ENCODE peak calls at places on chromosomes 1 and 21, in six cellular contexts. One of them, this sample, is unnamed.

GRCh38 chr21:30306821-30307330 is 13.2 kb downstream of the KRTAP26-1 start:
- DNase-seq in mucosa of descending colon: no peak
- DNase-seq in T-helper 2 cell: no peak
- DNase-seq in T-helper 9 cell: no peak
- DNase-seq in M059J: no peak
- DNase-seq in LoVo: no peak
- DNase-seq in this sample: no peak

GRCh38 chr1:50976890-50977574 is 7.0 kb downstream of the CDKN2C start:
- DNase-seq in M059J: peak
- DNase-seq in LoVo: no peak
- DNase-seq in T-helper 2 cell: peak
- DNase-seq in T-helper 9 cell: no peak
- DNase-seq in mucosa of descending colon: no peak
- DNase-seq in this sample: no peak

GRCh38 chr1:89547563-89548485 is 23.2 kb downstream of the LRRC8B start:
- DNase-seq in T-helper 9 cell: no peak
- DNase-seq in M059J: peak
- DNase-seq in T-helper 2 cell: peak
- DNase-seq in mucosa of descending colon: no peak
- DNase-seq in LoVo: no peak
- DNase-seq in this sample: no peak

GRCh38 chr1:234125283-234125682 is 220.8 kb downstream of the SLC35F3 start:
- DNase-seq in LoVo: peak
- DNase-seq in T-helper 2 cell: peak
- DNase-seq in M059J: peak
- DNase-seq in mucosa of descending colon: no peak
- DNase-seq in T-helper 9 cell: no peak
- DNase-seq in this sample: no peak

GRCh38 chr1:208431721-208432120 is 187.5 kb upstream of the PLXNA2 start:
- DNase-seq in T-helper 9 cell: no peak
- DNase-seq in mucosa of descending colon: no peak
- DNase-seq in LoVo: no peak
- DNase-seq in T-helper 2 cell: no peak
- DNase-seq in M059J: peak
- DNase-seq in this sample: no peak

GRCh38 chr1:90133133-90133532 is 138.2 kb downstream of the ZNF326 start:
- DNase-seq in T-helper 2 cell: peak
- DNase-seq in mucosa of descending colon: no peak
- DNase-seq in T-helper 9 cell: no peak
- DNase-seq in M059J: peak
- DNase-seq in LoVo: peak
- DNase-seq in this sample: no peak

GRCh38 chr1:234987415-234988159 is 141.1 kb downstream of the TOMM20 start:
- DNase-seq in LoVo: no peak
- DNase-seq in T-helper 2 cell: peak
- DNase-seq in T-helper 9 cell: no peak
- DNase-seq in M059J: peak
- DNase-seq in mucosa of descending colon: peak
- DNase-seq in this sample: no peak

GRCh38 chr1:231799363-231799986 is 172.9 kb downstream of the DISC1 start:
- DNase-seq in mucosa of descending colon: no peak
- DNase-seq in M059J: no peak
- DNase-seq in T-helper 2 cell: no peak
- DNase-seq in T-helper 9 cell: no peak
- DNase-seq in LoVo: no peak
- DNase-seq in this sample: no peak

GRCh38 chr1:206803221-206803730 is 31.0 kb upstream of the IL10 start:
- DNase-seq in T-helper 2 cell: peak
- DNase-seq in M059J: no peak
- DNase-seq in T-helper 9 cell: peak
- DNase-seq in LoVo: no peak
- DNase-seq in mucosa of descending colon: no peak
- DNase-seq in this sample: peak

GRCh38 chr1:236486315-236486714 is 37.5 kb upstream of the LGALS8 start:
- DNase-seq in LoVo: no peak
- DNase-seq in T-helper 9 cell: no peak
- DNase-seq in T-helper 2 cell: peak
- DNase-seq in mucosa of descending colon: no peak
- DNase-seq in M059J: no peak
- DNase-seq in this sample: no peak

GRCh38 chr1:207941664-207942063 is 30.7 kb upstream of the CD34 start:
- DNase-seq in T-helper 2 cell: no peak
- DNase-seq in M059J: peak
- DNase-seq in T-helper 9 cell: no peak
- DNase-seq in mucosa of descending colon: peak
- DNase-seq in LoVo: no peak
- DNase-seq in this sample: no peak

GRCh38 chr1:6260433-6260934 is 414 bp downstream of the GPR153 start:
- DNase-seq in LoVo: no peak
- DNase-seq in T-helper 9 cell: no peak
- DNase-seq in T-helper 2 cell: no peak
- DNase-seq in M059J: no peak
- DNase-seq in mucosa of descending colon: no peak
- DNase-seq in this sample: no peak

GRCh38 chr1:167772436-167772835 is 50.7 kb downstream of the MPZL1 start:
- DNase-seq in LoVo: no peak
- DNase-seq in T-helper 2 cell: no peak
- DNase-seq in M059J: no peak
- DNase-seq in mucosa of descending colon: no peak
- DNase-seq in T-helper 9 cell: no peak
- DNase-seq in this sample: no peak

GRCh38 chr1:226526801-226527595 is 21.6 kb upstream of the STUM start:
- DNase-seq in T-helper 2 cell: no peak
- DNase-seq in T-helper 9 cell: no peak
- DNase-seq in LoVo: no peak
- DNase-seq in M059J: peak
- DNase-seq in mucosa of descending colon: no peak
- DNase-seq in this sample: no peak

GRCh38 chr1:32321712-32322291 is 14.2 kb downstream of the MARCKSL1 start:
- DNase-seq in M059J: no peak
- DNase-seq in LoVo: peak
- DNase-seq in mucosa of descending colon: peak
- DNase-seq in T-helper 9 cell: no peak
- DNase-seq in T-helper 2 cell: peak
- DNase-seq in this sample: no peak

GRCh38 chr1:60066001-60066400 is 7.6 kb downstream of the C1orf87 start:
- DNase-seq in mucosa of descending colon: no peak
- DNase-seq in M059J: no peak
- DNase-seq in T-helper 9 cell: no peak
- DNase-seq in T-helper 2 cell: no peak
- DNase-seq in LoVo: no peak
- DNase-seq in this sample: no peak

This sample was measured in T-helper 17 cell.